ENCODE peak calls at places on chromosomes 5 and 9, in seven cellular contexts. Q is mesendoderm, B is IMR-90, K is H9, Y is H1, R is mesenchymal stem cell, I is trophoblast cell. C is an unnamed sample.

GRCh38 chr5:57185301-57185700 is 11.4 kb downstream of the GPBP1 start:
- DNase-seq in Q (no peak), B (no peak), K (no peak), Y (no peak), R (no peak), I (no peak), C (no peak)

GRCh38 chr9:35907732-35908483 is 1.4 kb upstream of the SPAAR start:
- DNase-seq in Q (peak), B (peak), K (peak), Y (peak), R (peak), I (peak), C (peak)

GRCh38 chr9:92141144-92142129 is 26.2 kb upstream of the SPTLC1 start:
- DNase-seq in Q (no peak), B (no peak), K (peak), Y (no peak), R (peak), I (no peak), C (no peak)

GRCh38 chr5:153711755-153712154 is 221.3 kb downstream of the GRIA1 start:
- DNase-seq in Q (no peak), B (peak), K (no peak), Y (no peak), R (no peak), I (no peak), C (no peak)

GRCh38 chr5:156892223-156892622 is 42.1 kb downstream of the PPP1R2B start:
- DNase-seq in Q (peak), B (no peak), K (no peak), Y (no peak), R (no peak), I (no peak), C (no peak)

GRCh38 chr9:121929893-121930875 is 162.9 kb downstream of the TTLL11 start:
- DNase-seq in Q (peak), B (no peak), K (peak), Y (no peak), R (peak), I (no peak), C (peak)

GRCh38 chr9:124551472-124552339 is 44.5 kb upstream of the NR5A1 start:
- DNase-seq in Q (peak), B (peak), K (peak), Y (peak), R (peak), I (peak), C (peak)

GRCh38 chr5:74289238-74289637 is 351.3 kb downstream of the ENC1 start:
- DNase-seq in Q (no peak), B (no peak), K (no peak), Y (no peak), R (no peak), I (no peak), C (no peak)

GRCh38 chr5:172904643-172905345 is 54.4 kb upstream of the RPL26L1 start:
- DNase-seq in Q (peak), B (peak), K (peak), Y (no peak), R (peak), I (peak), C (no peak)

GRCh38 chr5:18305288-18305899 is 671.1 kb downstream of the TAF11L14 start:
- DNase-seq in Q (peak), B (peak), K (peak), Y (no peak), R (peak), I (no peak), C (peak)

GRCh38 chr9:133144142-133144886 is 19.4 kb downstream of the GBGT1 start:
- DNase-seq in Q (peak), B (peak), K (peak), Y (no peak), R (peak), I (peak), C (peak)

GRCh38 chr9:96344458-96345180 is 38.9 kb downstream of the SLC35D2 start:
- DNase-seq in Q (peak), B (peak), K (peak), Y (no peak), R (peak), I (no peak), C (peak)

GRCh38 chr5:31531888-31532710 is at the start of the genes C5orf22 and DROSHA:
- DNase-seq in Q (peak), B (peak), K (peak), Y (peak), R (peak), I (peak), C (peak)

GRCh38 chr9:5543875-5544702 is 33.8 kb downstream of the PDCD1LG2 start:
- DNase-seq in Q (no peak), B (no peak), K (no peak), Y (no peak), R (no peak), I (no peak), C (no peak)

GRCh38 chr5:176413709-176414191 is 2.6 kb downstream of the CLTB start:
- DNase-seq in Q (no peak), B (no peak), K (no peak), Y (no peak), R (no peak), I (no peak), C (no peak)

GRCh38 chr5:72040513-72040912 is 66.8 kb upstream of the MAP1B start:
- DNase-seq in Q (peak), B (no peak), K (no peak), Y (no peak), R (no peak), I (no peak), C (no peak)

GRCh38 chr9:29976981-29977380 is 2403.7 kb upstream of the C9orf72 start:
- DNase-seq in Q (peak), B (no peak), K (no peak), Y (no peak), R (no peak), I (no peak), C (no peak)

GRCh38 chr9:5493597-5494511 is 16.5 kb upstream of the PDCD1LG2 start:
- DNase-seq in Q (no peak), B (peak), K (no peak), Y (no peak), R (peak), I (no peak), C (no peak)

GRCh38 chr9:110977259-110977709 is 61.0 kb downstream of the LPAR1 start:
- DNase-seq in Q (no peak), B (peak), K (no peak), Y (no peak), R (peak), I (no peak), C (no peak)

GRCh38 chr5:2024986-2025721 is 142.4 kb upstream of the IRX4 start:
- DNase-seq in Q (no peak), B (no peak), K (no peak), Y (no peak), R (no peak), I (no peak), C (no peak)

GRCh38 chr5:125719681-125720676 is 703.2 kb upstream of the GRAMD2B start:
- DNase-seq in Q (no peak), B (peak), K (no peak), Y (no peak), R (no peak), I (no peak), C (peak)

GRCh38 chr5:126973193-126973592 is 57.2 kb downstream of the MARCHF3 start:
- DNase-seq in Q (peak), B (no peak), K (peak), Y (peak), R (no peak), I (peak), C (no peak)

GRCh38 chr9:113042884-113043657 is 13.5 kb downstream of the ZFP37 start:
- DNase-seq in Q (peak), B (no peak), K (no peak), Y (no peak), R (peak), I (no peak), C (no peak)

GRCh38 chr9:131169567-131169966 is 44.2 kb downstream of the NUP214 start:
- DNase-seq in Q (no peak), B (no peak), K (no peak), Y (no peak), R (no peak), I (no peak), C (no peak)
- H3K4me2 ChIP-seq in Q (no peak), B (no peak), K (no peak), Y (no peak), R (no peak), I (no peak), C (no peak)

DNA sequence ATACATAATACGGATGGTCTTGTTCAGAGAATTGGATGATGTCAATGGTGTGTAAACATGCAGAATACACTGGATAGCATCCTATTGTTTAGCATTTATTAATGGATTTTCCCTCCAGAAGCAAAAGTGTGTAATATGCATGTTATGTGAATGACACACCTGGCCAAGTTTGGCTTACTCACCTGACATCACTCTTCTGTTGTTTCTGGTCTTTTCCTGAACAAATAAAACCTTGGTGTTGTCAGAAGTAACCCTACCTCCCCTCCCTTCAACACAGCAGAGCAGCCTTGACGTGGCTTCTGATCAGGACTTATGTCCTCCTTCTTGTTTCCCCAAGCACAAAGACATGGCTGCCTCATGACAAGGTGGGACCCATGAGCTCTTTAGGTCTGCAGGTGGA is 517.9 kb downstream of the MTRR start:
- DNase-seq in Q (no peak), B (no peak), K (no peak), Y (no peak), R (no peak), I (no peak), C (no peak)
- H3K4ac ChIP-seq in Q (no peak), B (no peak), K (no peak), Y (no peak), R (no peak), I (no peak), C (no peak)

DNA sequence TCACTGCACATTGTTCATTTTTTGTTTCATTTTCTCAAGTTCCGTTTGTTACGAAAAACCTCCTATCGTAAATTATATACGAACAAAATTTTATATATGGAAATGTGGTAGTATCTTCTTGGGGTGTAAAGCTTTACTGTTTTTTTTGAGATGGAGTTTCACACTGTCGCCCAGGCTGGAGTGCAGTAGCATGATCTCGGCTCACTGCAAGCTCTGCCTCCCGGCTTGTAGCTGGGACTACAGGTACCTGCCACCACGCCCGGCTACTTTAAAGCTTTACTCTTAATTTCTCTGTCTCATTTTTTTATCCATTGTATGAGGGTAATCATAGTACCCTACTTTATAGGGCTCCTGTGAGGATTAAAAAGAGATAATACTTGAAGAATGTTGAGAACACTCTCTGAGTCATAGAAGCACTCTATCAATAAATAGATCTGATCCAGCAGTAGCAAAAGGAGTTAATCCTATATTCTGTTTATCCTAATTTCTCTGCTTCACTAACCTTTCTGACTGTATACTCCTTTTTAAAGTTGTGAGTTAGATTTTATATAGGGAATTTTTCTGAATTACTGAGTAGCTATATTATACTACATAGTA is 5.6 kb upstream of the LRRC70 start:
- DNase-seq in Q (no peak), B (peak), K (no peak), Y (no peak), R (no peak), I (no peak), C (no peak)
- H3K4me2 ChIP-seq in Q (no peak), B (no peak), K (no peak), Y (no peak), R (no peak), I (no peak), C (no peak)

DNA sequence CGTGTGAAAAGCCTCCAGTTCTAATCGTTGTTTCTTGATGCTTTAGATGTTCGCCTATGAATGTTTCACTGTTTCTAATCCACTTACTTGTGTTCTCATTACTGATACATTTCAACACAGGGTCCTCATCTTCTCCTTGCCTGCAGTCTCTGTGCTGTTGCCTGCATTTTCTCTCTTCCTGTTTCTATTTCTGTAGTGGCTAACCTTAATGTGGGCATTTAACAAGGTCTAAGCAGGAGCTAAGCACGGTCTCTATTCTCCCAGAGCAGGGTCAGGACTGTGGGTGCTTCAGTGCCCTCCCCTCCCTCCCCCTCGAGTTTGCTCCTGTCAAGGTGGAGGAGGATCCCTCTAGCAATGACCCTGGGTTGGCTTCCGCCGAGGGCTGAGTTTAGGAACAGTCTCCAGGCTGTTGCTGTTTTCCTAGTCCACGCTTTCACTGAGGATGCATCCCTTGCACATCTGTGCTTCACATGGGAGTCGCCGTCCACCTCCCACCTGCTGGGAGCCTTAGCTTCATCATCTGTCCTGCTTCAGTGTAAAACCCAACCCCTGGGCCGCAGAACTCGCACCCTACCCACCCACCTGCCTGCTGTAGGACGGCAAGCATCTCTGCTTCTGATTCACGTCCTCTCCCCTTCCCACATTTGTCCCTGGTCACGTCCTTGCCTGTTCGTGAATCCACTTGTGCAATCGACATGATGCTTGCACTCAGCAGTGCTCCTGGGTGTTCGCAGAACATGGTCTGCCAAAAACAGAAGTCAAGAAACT is 2.4 kb upstream of the EXOC3 start:
- DNase-seq in Q (no peak), B (no peak), K (peak), Y (no peak), R (no peak), I (no peak), C (no peak)
- H3K4ac ChIP-seq in Q (no peak), B (no peak), K (no peak), Y (no peak), R (no peak), I (no peak), C (no peak)

GRCh38 chr9:87803166-87803565 is 77.2 kb downstream of the CTSL start:
- DNase-seq in Q (no peak), B (no peak), K (no peak), Y (no peak), R (no peak), I (no peak), C (no peak)

GRCh38 chr9:87799503-87799902 is 73.6 kb downstream of the CTSL start:
- DNase-seq in Q (no peak), B (no peak), K (no peak), Y (no peak), R (no peak), I (peak), C (no peak)

GRCh38 chr9:87801013-87801412 is 75.1 kb downstream of the CTSL start:
- DNase-seq in Q (no peak), B (no peak), K (no peak), Y (no peak), R (no peak), I (no peak), C (no peak)

GRCh38 chr9:87798276-87798833 is 72.4 kb downstream of the CTSL start:
- DNase-seq in Q (no peak), B (no peak), K (no peak), Y (no peak), R (peak), I (no peak), C (no peak)

GRCh38 chr9:87800456-87800855 is 74.5 kb downstream of the CTSL start:
- DNase-seq in Q (no peak), B (no peak), K (no peak), Y (no peak), R (no peak), I (no peak), C (no peak)
- H3K4me2 ChIP-seq in Q (no peak), B (no peak), K (no peak), Y (no peak), R (no peak), I (no peak), C (no peak)

GRCh38 chr5:42767491-42768105 is 11.0 kb downstream of the CCDC152 start:
- DNase-seq in Q (peak), B (peak), K (no peak), Y (no peak), R (peak), I (no peak), C (no peak)
- H3K4ac ChIP-seq in Q (no peak), B (no peak), K (no peak), Y (no peak), R (no peak), I (no peak), C (no peak)

GRCh38 chr5:180622910-180623309 is 26.5 kb downstream of the FLT4 start:
- DNase-seq in Q (no peak), B (no peak), K (no peak), Y (no peak), R (no peak), I (no peak), C (no peak)
- H3K4me2 ChIP-seq in Q (no peak), B (no peak), K (no peak), Y (no peak), R (no peak), I (no peak), C (no peak)

C was measured in neuronal stem cell.